ENCODE peak calls at places on chromosomes 5 and 9, in eight cellular contexts. T, F, K, R, Z, B, S and J are unnamed samples.
A peak's percentile ranks its signal among the peaks of the same experiment; 100 is the strongest.

GRCh38 chr9:35044071-35044470 is 28.4 kb downstream of the VCP start:
- DNase-seq in T (peak; percentile 64), F (no peak), K (no peak), R (no peak), Z (no peak), B (no peak), S (no peak), J (no peak)

GRCh38 chr9:70374962-70375618 is 39.4 kb downstream of the KLF9 start:
- DNase-seq in T (no peak), F (no peak), K (no peak), R (no peak), Z (no peak), B (no peak), S (no peak), J (no peak)

GRCh38 chr5:100691085-100691484 is 155.9 kb downstream of the FAM174A start:
- DNase-seq in T (no peak), F (no peak), K (no peak), R (no peak), Z (no peak), B (no peak), S (no peak), J (no peak)

GRCh38 chr9:136806067-136806466 is 1.7 kb upstream of the RABL6 start:
- DNase-seq in T (no peak), F (no peak), K (no peak), R (no peak), Z (no peak), B (no peak), S (no peak), J (no peak)

GRCh38 chr5:173742432-173742816 is 126.0 kb upstream of the BOD1 start:
- DNase-seq in T (no peak), F (no peak), K (no peak), R (no peak), Z (no peak), B (no peak), S (no peak), J (no peak)

GRCh38 chr9:136996361-136997281 is at the start of gene CLIC3:
- DNase-seq in T (peak; percentile 39), F (peak; percentile 69), K (peak; percentile 19), R (no peak), Z (peak; percentile 17), B (peak; percentile 49), S (no peak), J (no peak)

GRCh38 chr5:151798674-151799073 is 26.9 kb downstream of the G3BP1 start:
- DNase-seq in T (no peak), F (no peak), K (no peak), R (no peak), Z (no peak), B (no peak), S (no peak), J (no peak)

GRCh38 chr5:89697581-89697980 is 712.0 kb downstream of the CETN3 start:
- DNase-seq in T (no peak), F (no peak), K (no peak), R (no peak), Z (no peak), B (no peak), S (no peak), J (no peak)

GRCh38 chr5:53934126-53934856 is 373.9 kb downstream of the NDUFS4 start:
- DNase-seq in T (no peak), F (peak; percentile 24), K (no peak), R (no peak), Z (no peak), B (no peak), S (no peak), J (no peak)

GRCh38 chr5:117769877-117770276 is 1195.3 kb upstream of the SEMA6A start:
- DNase-seq in T (no peak), F (no peak), K (peak; percentile 2), R (no peak), Z (no peak), B (no peak), S (no peak), J (no peak)

GRCh38 chr5:67493676-67494075 is 297.1 kb upstream of the CD180 start:
- DNase-seq in T (peak; percentile 33), F (peak; percentile 30), K (peak; percentile 1), R (no peak), Z (no peak), B (peak; percentile 9), S (peak; percentile 60), J (no peak)

GRCh38 chr9:77011973-77012817 is 7.3 kb upstream of the FOXB2 start:
- DNase-seq in T (peak; percentile 92), F (peak; percentile 52), K (peak; percentile 55), R (no peak), Z (peak; percentile 18), B (peak; percentile 40), S (peak; percentile 53), J (no peak)

GRCh38 chr5:55220433-55221185 is 6.5 kb downstream of the MCIDAS start:
- DNase-seq in T (peak; percentile 83), F (peak; percentile 58), K (no peak), R (no peak), Z (no peak), B (no peak), S (no peak), J (no peak)
- H3K27me3 ChIP-seq in T (peaks cover 78% of the 10 kb centered on the region), F (peaks cover 69% of the 10 kb centered on the region), K (peaks cover 27% of the 10 kb centered on the region), R (peaks cover 75% of the 10 kb centered on the region), Z (peaks cover 54% of the 10 kb centered on the region), B (peaks cover 57% of the 10 kb centered on the region), S (peaks cover 71% of the 10 kb centered on the region), J (no peaks in the 10 kb centered on the region)

DNA sequence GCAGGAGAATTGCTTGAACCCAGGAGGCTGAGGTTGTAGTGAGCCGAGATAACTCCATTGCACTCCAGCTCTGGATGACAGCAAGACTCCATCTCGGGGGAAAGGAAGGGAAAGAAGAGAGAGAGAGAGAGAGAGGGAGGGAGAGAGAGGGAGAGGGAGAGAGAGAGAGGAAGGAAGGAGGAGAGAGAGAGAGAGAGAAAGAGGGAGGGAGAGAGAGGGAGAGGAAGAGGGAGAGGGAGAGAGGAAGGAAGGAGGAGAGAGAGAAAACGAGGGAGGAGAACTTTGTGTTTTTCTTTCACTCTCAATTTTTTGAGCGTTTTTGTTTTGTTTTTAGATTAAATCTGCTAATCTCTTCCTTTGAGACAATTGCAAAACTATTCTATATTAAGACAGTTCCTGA is 46.9 kb downstream of the SPEF2 start:
- DNase-seq in T (no peak), F (no peak), K (no peak), R (no peak), Z (no peak), B (no peak), S (no peak), J (no peak)
- H3K27me3 ChIP-seq in T (no peaks in the 10 kb centered on the region), F (no peaks in the 10 kb centered on the region), K (no peaks in the 10 kb centered on the region), R (no peaks in the 10 kb centered on the region), Z (no peaks in the 10 kb centered on the region), B (no peaks in the 10 kb centered on the region), S (no peaks in the 10 kb centered on the region), J (no peaks in the 10 kb centered on the region)

GRCh38 chr9:135613946-135614805 is 25.2 kb downstream of the GLT6D1 start:
- DNase-seq in T (no peak), F (no peak), K (no peak), R (no peak), Z (no peak), B (no peak), S (no peak), J (no peak)

GRCh38 chr9:135611875-135612209 is 27.5 kb downstream of the GLT6D1 start:
- DNase-seq in T (no peak), F (no peak), K (no peak), R (no peak), Z (no peak), B (no peak), S (no peak), J (no peak)

GRCh38 chr9:135612437-135612836 is 26.9 kb downstream of the GLT6D1 start:
- DNase-seq in T (no peak), F (no peak), K (no peak), R (no peak), Z (no peak), B (no peak), S (no peak), J (no peak)

GRCh38 chr9:135614821-135615665 is 24.3 kb downstream of the GLT6D1 start:
- DNase-seq in T (no peak), F (no peak), K (no peak), R (no peak), Z (no peak), B (no peak), S (no peak), J (no peak)

GRCh38 chr9:135612981-135613910 is 26.1 kb downstream of the GLT6D1 start:
- DNase-seq in T (no peak), F (no peak), K (no peak), R (no peak), Z (no peak), B (no peak), S (no peak), J (no peak)
- H3K27me3 ChIP-seq in T (no peaks in the 10 kb centered on the region), F (no peaks in the 10 kb centered on the region), K (no peaks in the 10 kb centered on the region), R (no peaks in the 10 kb centered on the region), Z (no peaks in the 10 kb centered on the region), B (no peaks in the 10 kb centered on the region), S (peaks cover 5% of the 10 kb centered on the region), J (no peaks in the 10 kb centered on the region)

GRCh38 chr9:114671605-114672004 is 10.4 kb downstream of the TEX48 start:
- DNase-seq in T (no peak), F (peak; percentile 20), K (no peak), R (no peak), Z (no peak), B (no peak), S (no peak), J (no peak)
- H3K27me3 ChIP-seq in T (no peaks in the 10 kb centered on the region), F (no peaks in the 10 kb centered on the region), K (no peaks in the 10 kb centered on the region), R (no peaks in the 10 kb centered on the region), Z (peaks cover 11% of the 10 kb centered on the region), B (no peaks in the 10 kb centered on the region), S (peaks cover 9% of the 10 kb centered on the region), J (no peaks in the 10 kb centered on the region)

GRCh38 chr9:130191749-130192120 is 19.5 kb downstream of the NCS1 start:
- DNase-seq in T (no peak), F (no peak), K (no peak), R (no peak), Z (no peak), B (no peak), S (no peak), J (no peak)
- H3K27me3 ChIP-seq in T (no peaks in the 10 kb centered on the region), F (no peaks in the 10 kb centered on the region), K (no peaks in the 10 kb centered on the region), R (no peaks in the 10 kb centered on the region), Z (no peaks in the 10 kb centered on the region), B (no peaks in the 10 kb centered on the region), S (no peaks in the 10 kb centered on the region), J (no peaks in the 10 kb centered on the region)

DNA sequence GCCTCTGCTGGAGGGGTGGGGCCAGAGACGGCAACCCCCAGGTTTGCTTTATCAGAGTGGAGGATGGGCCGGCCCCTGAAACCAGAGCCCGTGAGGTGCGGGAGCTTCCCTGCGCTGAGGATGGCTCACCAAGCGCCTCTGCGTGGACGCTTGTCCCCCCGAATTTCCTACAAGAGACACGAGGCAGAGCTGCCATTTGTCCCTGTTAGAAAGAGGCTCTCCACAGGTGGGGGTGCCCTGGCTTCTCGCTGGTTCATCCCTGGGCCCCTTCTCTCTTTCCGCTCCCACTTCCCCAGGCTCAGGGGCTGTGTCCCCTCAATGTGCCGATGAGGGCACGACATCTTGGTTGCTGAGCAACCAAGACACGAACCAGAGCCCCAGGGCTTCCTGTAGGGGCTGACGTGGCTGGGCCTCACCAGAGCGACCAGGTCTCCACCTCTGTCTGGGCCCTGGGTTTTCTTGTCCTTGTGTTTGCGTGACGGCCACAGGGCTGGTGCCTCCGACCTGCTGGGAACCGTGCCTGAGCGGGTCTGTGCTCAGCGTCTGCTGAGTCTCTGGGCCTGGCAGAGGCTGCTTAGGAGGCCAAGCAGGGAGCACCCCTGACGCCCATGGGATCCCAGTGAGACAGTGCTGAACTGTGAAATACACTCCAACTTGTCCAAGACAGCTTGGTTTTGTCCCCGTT is 119.6 kb upstream of the COL5A1 start:
- DNase-seq in T (peak; percentile 22), F (no peak), K (no peak), R (no peak), Z (no peak), B (no peak), S (no peak), J (no peak)
- H3K27me3 ChIP-seq in T (no peaks in the 10 kb centered on the region), F (no peaks in the 10 kb centered on the region), K (no peaks in the 10 kb centered on the region), R (peaks cover 5% of the 10 kb centered on the region), Z (no peaks in the 10 kb centered on the region), B (no peaks in the 10 kb centered on the region), S (peaks cover 16% of the 10 kb centered on the region), J (no peaks in the 10 kb centered on the region)